ENCODE peak calls at places on chromosomes 1 and 21, in six cellular contexts. V is cardiac muscle cell; H is fibroblast of lung; F is effector memory CD4-positive, alpha-beta T cell; X is esophagus squamous epithelium; M is uterus. S is an unnamed sample.

GRCh38 chr1:242738702-242739225 is 214.3 kb upstream of the PLD5 start:
- DNase-seq in M (no peak), V (no peak), H (no peak), F (no peak), X (no peak), S (no peak)

GRCh38 chr21:45366931-45367401 is 38.0 kb upstream of the COL18A1 start:
- DNase-seq in M (peak), F (no peak), V (peak), H (peak), X (no peak), S (peak)

GRCh38 chr1:167936930-167937708 is at the start of gene MPC2:
- DNase-seq in M (peak), V (peak), X (peak), F (peak), H (peak), S (peak)

GRCh38 chr1:55056632-55056992 is 17.3 kb downstream of the PCSK9 start:
- DNase-seq in H (no peak), V (no peak), F (no peak), X (no peak), M (no peak), S (no peak)

GRCh38 chr1:94892604-94893280 is 34.2 kb downstream of the CNN3 start:
- DNase-seq in X (no peak), H (no peak), V (no peak), F (no peak), M (no peak), S (no peak)

GRCh38 chr1:20184997-20185833 is 681 bp upstream of the UBXN10 start:
- DNase-seq in H (no peak), V (no peak), F (peak), X (no peak), M (no peak), S (no peak)

GRCh38 chr1:89633103-89633744 is at the start of gene LRRC8C:
- DNase-seq in V (peak), F (peak), H (peak), X (no peak), M (peak), S (no peak)

GRCh38 chr1:175536921-175537320 is 206.5 kb downstream of the TNR start:
- DNase-seq in V (no peak), H (no peak), F (no peak), M (no peak), X (no peak), S (no peak)

GRCh38 chr1:156119503-156120209 is 5.1 kb downstream of the LMNA start:
- DNase-seq in X (no peak), M (peak), H (peak), F (no peak), V (no peak), S (peak)

GRCh38 chr1:171421413-171422020 is 63.8 kb upstream of the PRRC2C start:
- DNase-seq in H (no peak), V (no peak), F (no peak), X (no peak), M (no peak), S (no peak)

GRCh38 chr1:96508226-96508625 is 213.4 kb upstream of the PTBP2 start:
- DNase-seq in V (no peak), X (no peak), H (no peak), M (no peak), F (no peak), S (no peak)

GRCh38 chr1:60162941-60163340 is 89.4 kb upstream of the C1orf87 start:
- DNase-seq in F (no peak), V (no peak), H (no peak), X (no peak), M (no peak), S (no peak)

GRCh38 chr1:41353744-41354143 is 7.5 kb upstream of the FOXO6 start:
- DNase-seq in X (no peak), F (no peak), M (peak), V (peak), H (peak), S (no peak)

GRCh38 chr1:28885982-28886730 is 28.2 kb upstream of the EPB41 start:
- DNase-seq in M (no peak), X (no peak), H (no peak), V (no peak), F (no peak), S (no peak)

GRCh38 chr1:201637282-201638076 is 98.6 kb downstream of the NAV1 start:
- DNase-seq in M (peak), V (peak), X (no peak), H (no peak), F (no peak), S (no peak)

GRCh38 chr1:111592389-111593361 is 26.9 kb upstream of the RAP1A start:
- DNase-seq in M (peak), F (peak), V (peak), X (peak), H (peak), S (peak)

GRCh38 chr1:3373175-3373574 is 81.3 kb upstream of the ARHGEF16 start:
- DNase-seq in H (no peak), X (no peak), V (no peak), F (no peak), M (no peak), S (no peak)

GRCh38 chr1:201917362-201918033 is 28.8 kb downstream of the SHISA4 start:
- DNase-seq in F (no peak), M (peak), V (peak), H (peak), X (no peak), S (peak)

GRCh38 chr1:201826830-201827229 is 2.1 kb upstream of the IPO9 start:
- DNase-seq in M (no peak), V (peak), X (no peak), F (no peak), H (peak), S (no peak)

GRCh38 chr1:119188926-119189325 is 48.5 kb upstream of the WARS2 start:
- DNase-seq in M (no peak), V (peak), X (no peak), F (no peak), H (no peak), S (no peak)

GRCh38 chr1:90502696-90503095 is 214.4 kb downstream of the BARHL2 start:
- DNase-seq in F (no peak), X (no peak), M (no peak), H (no peak), V (no peak), S (no peak)

GRCh38 chr1:150873521-150873920 is 2.9 kb downstream of the ARNT start:
- DNase-seq in H (no peak), M (no peak), X (no peak), F (no peak), V (no peak), S (no peak)

GRCh38 chr1:150876111-150876434 is 326 bp downstream of the ARNT start:
- DNase-seq in X (no peak), M (no peak), H (peak), F (no peak), V (peak), S (no peak)

GRCh38 chr1:150875197-150876110 is 945 bp downstream of the ARNT start:
- DNase-seq in F (no peak), M (no peak), V (peak), H (no peak), X (no peak), S (no peak)

GRCh38 chr1:150874455-150875196 is 1.8 kb downstream of the ARNT start:
- DNase-seq in M (no peak), F (no peak), X (no peak), H (no peak), V (peak), S (no peak)

DNA sequence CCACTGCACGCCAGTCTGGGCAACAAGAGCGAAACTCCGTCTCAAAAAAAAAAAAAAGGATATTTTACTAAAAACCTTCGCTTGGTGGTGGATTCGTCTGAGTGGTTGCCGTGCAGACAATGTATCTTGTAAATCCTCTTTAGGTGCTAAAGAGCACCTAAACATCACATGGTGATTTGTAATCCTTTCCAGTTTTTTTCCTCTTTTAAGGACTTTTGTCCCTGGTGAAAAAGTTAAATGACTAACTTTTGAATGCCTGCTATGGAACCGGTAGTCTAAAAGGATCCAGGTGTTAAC is 769 bp upstream of the ARNT start:
- DNase-seq in X (no peak), F (no peak), M (no peak), V (peak), H (no peak), S (no peak)
- H3K4me3 ChIP-seq in X (peak), F (peak), M (peak), V (no peak), H (no peak), S (peak)

GRCh38 chr1:23434260-23434775 is 9.8 kb upstream of the TCEA3 start:
- DNase-seq in X (no peak), H (no peak), F (no peak), V (no peak), M (no peak), S (no peak)

GRCh38 chr1:23437355-23437664 is 12.8 kb upstream of the TCEA3 start:
- DNase-seq in H (no peak), M (no peak), X (no peak), V (no peak), F (no peak), S (no peak)

GRCh38 chr1:23433122-23433521 is 8.6 kb upstream of the TCEA3 start:
- DNase-seq in V (no peak), H (no peak), M (no peak), X (no peak), F (no peak), S (no peak)

GRCh38 chr1:23438545-23438944 is 14.0 kb upstream of the TCEA3 start:
- DNase-seq in M (no peak), F (no peak), V (no peak), H (no peak), X (no peak), S (no peak)

DNA sequence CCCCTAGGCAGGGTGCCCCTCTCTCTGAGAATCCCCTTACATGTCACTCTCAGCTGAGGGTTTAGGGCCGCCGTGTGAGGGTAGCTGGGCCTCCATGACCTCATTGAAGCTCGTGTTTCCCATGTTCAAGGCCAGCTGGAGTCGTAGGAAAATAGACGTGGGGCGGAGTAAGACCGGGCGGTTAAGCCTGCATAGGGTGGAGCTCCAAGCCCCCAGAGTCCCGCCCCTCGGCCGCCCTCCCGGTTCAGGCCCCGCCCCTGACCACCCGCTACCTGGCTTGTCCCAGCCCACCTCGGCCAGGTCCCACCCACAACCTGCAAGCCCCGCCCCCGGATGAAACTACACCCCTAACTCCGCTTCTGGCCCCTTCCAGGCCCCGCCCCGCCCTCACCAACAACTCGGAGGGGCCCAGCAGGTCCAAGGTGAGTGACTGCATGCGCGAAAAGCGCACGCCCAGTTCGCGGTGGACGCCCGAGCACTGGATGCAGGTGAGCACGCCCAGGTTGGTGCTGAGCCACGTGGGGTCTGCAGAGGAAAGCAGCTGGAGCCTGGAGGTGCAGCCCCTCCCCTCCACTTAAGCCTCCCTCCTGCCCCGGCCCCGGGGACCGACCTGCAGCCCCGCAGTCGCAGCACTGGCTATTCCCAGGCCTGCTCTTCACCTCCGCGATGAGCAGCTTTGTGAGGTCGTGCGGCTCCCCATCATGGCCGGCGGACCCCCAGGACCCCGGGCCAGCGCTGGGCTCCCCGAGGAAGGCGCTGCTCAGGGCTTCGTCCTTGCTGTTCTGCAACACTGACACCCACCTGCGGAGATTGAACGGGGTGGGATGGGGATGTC is 12.2 kb upstream of the TCEA3 start:
- DNase-seq in M (no peak), X (no peak), F (peak), V (no peak), H (no peak), S (no peak)
- H3K4me3 ChIP-seq in M (no peak), X (no peak), F (no peak), V (no peak), H (no peak), S (no peak)

DNA sequence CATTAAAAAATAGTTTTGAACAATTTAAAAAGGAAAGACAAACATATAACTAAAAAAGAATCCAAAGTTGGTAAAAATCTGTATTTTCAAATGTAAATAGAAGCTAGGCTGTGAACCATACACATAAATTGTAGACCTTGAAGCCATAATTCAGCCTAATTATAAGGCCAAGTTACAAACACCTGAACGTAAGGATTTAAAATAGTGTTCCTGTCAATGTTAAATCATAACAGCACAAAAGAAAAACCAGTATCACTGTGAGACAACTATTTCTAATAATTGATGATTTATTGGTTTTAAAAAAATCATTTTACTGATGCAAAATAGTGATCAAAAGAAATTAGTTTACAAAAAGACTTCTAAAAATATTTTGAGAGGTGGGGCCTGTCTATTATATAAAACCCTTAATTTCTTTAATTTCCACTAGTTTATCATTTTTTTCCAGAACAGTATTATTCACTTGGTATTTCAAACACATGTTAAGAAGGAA is 4.4 kb downstream of the IRF2BP2 start:
- DNase-seq in X (no peak), F (no peak), H (no peak), V (peak), M (no peak), S (no peak)
- H3K4me3 ChIP-seq in X (peak), F (peak), H (peak), V (peak), M (peak), S (peak)

DNA sequence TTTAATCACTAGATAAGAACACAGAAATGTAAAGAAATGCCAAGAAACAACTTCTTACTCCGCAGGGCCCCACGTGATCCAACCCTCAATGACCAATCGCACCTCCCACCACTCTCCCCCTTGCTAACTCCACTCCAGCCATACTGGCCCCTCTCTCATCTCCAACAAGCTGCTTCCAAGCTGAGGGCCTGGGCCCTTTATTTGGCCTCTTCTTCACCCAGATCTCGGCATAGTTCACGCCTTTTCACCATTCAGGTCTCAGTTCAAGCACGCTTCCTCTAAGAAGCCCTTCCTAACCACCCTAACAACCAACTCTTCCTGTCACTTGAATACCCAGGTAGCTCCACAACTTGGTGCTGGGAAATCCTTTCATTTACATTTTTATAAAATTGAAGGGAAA is 110.7 kb downstream of the TGFBR3 start:
- DNase-seq in V (no peak), M (no peak), H (no peak), X (no peak), F (no peak), S (no peak)
- H3K4me3 ChIP-seq in V (no peak), M (no peak), H (no peak), X (no peak), F (no peak), S (no peak)

GRCh38 chr21:33360871-33361602 is 36.3 kb downstream of the IFNAR1 start:
- DNase-seq in H (peak), V (peak), X (no peak), M (peak), F (peak), S (peak)

GRCh38 chr21:33360281-33360680 is 35.5 kb downstream of the IFNAR1 start:
- DNase-seq in X (no peak), V (peak), M (peak), F (no peak), H (peak), S (no peak)

GRCh38 chr21:33359446-33359845 is 34.7 kb downstream of the IFNAR1 start:
- DNase-seq in H (no peak), M (no peak), F (no peak), X (no peak), V (no peak), S (no peak)

GRCh38 chr21:33364830-33365229 is 38.4 kb upstream of the IFNGR2 start:
- DNase-seq in H (no peak), M (no peak), X (no peak), V (no peak), F (no peak), S (no peak)

GRCh38 chr21:33362044-33362555 is 37.3 kb downstream of the IFNAR1 start:
- DNase-seq in V (no peak), F (peak), H (no peak), X (peak), M (no peak), S (no peak)
- H3K4me3 ChIP-seq in V (peak), F (peak), H (no peak), X (peak), M (no peak), S (no peak)

S was measured in gastrocnemius medialis.